ENCODE peak calls at places on chromosomes 11 and 22, in ten cellular contexts. E is GM10248, B is H9, A is foreskin fibroblast, X is Peyer's patch, T is fibroblast of pulmonary artery, G is WTC11, F is lower leg skin, W is MCF 10A, V is A549. K is an unnamed sample.

GRCh38 chr11:47538741-47539575 is 14.0 kb downstream of the CELF1 start:
- DNase-seq in X (no peak), V (no peak), A (no peak), G (no peak), T (peak), F (no peak), E (no peak), B (no peak), W (no peak), K (no peak)

GRCh38 chr11:67354314-67355022 is 1.1 kb upstream of the POLD4 start:
- DNase-seq in W (peak), E (peak), F (peak), X (no peak), A (peak), T (peak), G (no peak), B (peak), V (peak), K (peak)

GRCh38 chr22:24920029-24920428 is 26.5 kb downstream of the LHFPL7 start:
- DNase-seq in G (no peak), B (no peak), E (no peak), V (no peak), W (no peak), A (no peak), F (no peak), X (no peak), T (no peak), K (no peak)

GRCh38 chr11:64248578-64248977 is 1.8 kb upstream of the PPP1R14B start:
- DNase-seq in V (no peak), W (no peak), X (no peak), A (no peak), T (no peak), B (peak), F (no peak), E (no peak), G (peak), K (no peak)

GRCh38 chr11:58592760-58593472 is 14.1 kb downstream of the ZFP91 start:
- DNase-seq in W (peak), B (no peak), F (no peak), A (no peak), E (no peak), X (no peak), T (no peak), G (no peak), V (no peak), K (no peak)

GRCh38 chr11:35035894-35036408 is 103.0 kb upstream of the CD44 start:
- DNase-seq in B (no peak), T (peak), F (no peak), G (no peak), W (peak), V (no peak), A (peak), E (no peak), X (no peak), K (no peak)

GRCh38 chr22:30314918-30315317 is 11.8 kb downstream of the TBC1D10A start:
- DNase-seq in T (no peak), V (no peak), X (no peak), E (peak), W (no peak), A (no peak), G (no peak), F (no peak), B (no peak), K (peak)

GRCh38 chr22:36811094-36811797 is 5.6 kb downstream of the PVALB start:
- DNase-seq in G (no peak), F (no peak), V (no peak), W (no peak), X (no peak), A (no peak), E (no peak), T (no peak), B (no peak), K (no peak)

GRCh38 chr11:11636671-11637070 is 14.9 kb upstream of the GALNT18 start:
- DNase-seq in G (no peak), W (no peak), X (no peak), E (no peak), A (no peak), T (no peak), F (no peak), V (no peak), B (no peak), K (no peak)

GRCh38 chr11:102109896-102110760 is at the start of gene YAP1:
- DNase-seq in X (peak), E (peak), B (peak), F (peak), W (peak), V (peak), G (peak), A (peak), T (peak), K (peak)

GRCh38 chr11:115324569-115325432 is 179.4 kb downstream of the CADM1 start:
- DNase-seq in V (peak), X (no peak), G (peak), E (peak), B (peak), W (peak), F (no peak), T (peak), A (peak), K (peak)

GRCh38 chr11:111795333-111795985 is 29.3 kb upstream of the PPP2R1B start:
- DNase-seq in A (peak), G (no peak), W (no peak), E (no peak), T (no peak), F (no peak), X (no peak), V (no peak), B (no peak), K (no peak)

GRCh38 chr22:35883028-35883620 is 145.5 kb downstream of the RBFOX2 start:
- DNase-seq in G (no peak), W (peak), F (no peak), X (no peak), V (peak), B (no peak), A (peak), E (no peak), T (peak), K (no peak)

GRCh38 chr11:133896028-133896427 is 50.7 kb upstream of the SPATA19 start:
- DNase-seq in A (no peak), X (no peak), W (no peak), V (no peak), F (no peak), T (no peak), B (peak), G (no peak), E (no peak), K (no peak)

GRCh38 chr22:21022955-21023614 is 8.1 kb downstream of the P2RX6 start:
- DNase-seq in T (no peak), G (no peak), V (no peak), E (no peak), A (no peak), W (no peak), X (no peak), F (no peak), B (no peak), K (no peak)
- TF ChIP-seq CTCF in T (no peak), G (no peak), V (no peak), E (peak), A (no peak), W (peak), X (no peak), F (no peak), B (peak), K (no peak)

GRCh38 chr11:68870470-68870869 is 28.8 kb upstream of the CPT1A start:
- DNase-seq in E (no peak), V (no peak), G (no peak), F (no peak), W (no peak), T (no peak), A (no peak), B (no peak), X (no peak), K (no peak)
- TF ChIP-seq CTCF in E (no peak), V (no peak), G (no peak), F (no peak), W (no peak), T (peak), A (peak), B (no peak), X (no peak), K (no peak)

GRCh38 chr11:14644396-14645246 is 1.0 kb downstream of the PDE3B start:
- DNase-seq in B (peak), A (no peak), T (peak), X (peak), V (peak), G (peak), W (no peak), E (peak), F (no peak), K (peak)
- TF ChIP-seq CTCF in B (no peak), A (peak), T (no peak), X (no peak), V (no peak), G (no peak), W (no peak), E (no peak), F (no peak), K (no peak)

GRCh38 chr11:113163291-113164030 is 150.9 kb upstream of the TTC12 start:
- DNase-seq in F (no peak), X (no peak), G (no peak), A (no peak), E (no peak), T (peak), V (no peak), B (no peak), W (no peak), K (no peak)
- TF ChIP-seq CTCF in F (no peak), X (no peak), G (no peak), A (no peak), E (no peak), T (peak), V (no peak), B (peak), W (no peak), K (no peak)

GRCh38 chr11:44823006-44823405 is 96.2 kb downstream of the TSPAN18 start:
- DNase-seq in X (no peak), A (no peak), V (peak), B (peak), E (no peak), G (peak), F (no peak), W (no peak), T (no peak), K (no peak)
- TF ChIP-seq CTCF in X (no peak), A (peak), V (no peak), B (peak), E (peak), G (no peak), F (no peak), W (no peak), T (peak), K (no peak)

GRCh38 chr22:49827853-49828598 is at the start of gene BRD1:
- DNase-seq in V (peak), F (no peak), X (peak), W (peak), G (no peak), T (peak), E (peak), B (peak), A (peak), K (peak)

GRCh38 chr22:49838771-49839717 is 11.4 kb upstream of the BRD1 start:
- DNase-seq in F (no peak), W (no peak), X (peak), A (no peak), T (no peak), G (peak), V (no peak), E (peak), B (peak), K (peak)

GRCh38 chr22:49829044-49829719 is 1.5 kb upstream of the BRD1 start:
- DNase-seq in T (no peak), E (no peak), W (no peak), G (no peak), F (no peak), A (no peak), X (no peak), B (no peak), V (no peak), K (no peak)

GRCh38 chr22:49828599-49828965 is 909 bp upstream of the BRD1 start:
- DNase-seq in V (no peak), G (no peak), W (no peak), X (no peak), B (no peak), A (no peak), F (no peak), E (no peak), T (no peak), K (no peak)

GRCh38 chr22:49833340-49834007 is 5.8 kb upstream of the BRD1 start:
- DNase-seq in X (no peak), F (no peak), G (no peak), W (no peak), B (no peak), E (no peak), A (no peak), V (no peak), T (no peak), K (no peak)
- TF ChIP-seq CTCF in X (no peak), F (no peak), G (no peak), W (no peak), B (no peak), E (no peak), A (no peak), V (no peak), T (no peak), K (no peak)

GRCh38 chr11:27524155-27524554 is 17.6 kb upstream of the LIN7C start:
- DNase-seq in T (peak), E (no peak), G (peak), V (peak), B (peak), A (peak), F (no peak), X (no peak), W (peak), K (no peak)
- TF ChIP-seq CTCF in T (peak), E (no peak), G (no peak), V (no peak), B (peak), A (peak), F (no peak), X (no peak), W (no peak), K (no peak)

GRCh38 chr22:22879675-22880029 is 8.0 kb upstream of the IGLL5 start:
- DNase-seq in F (no peak), T (no peak), X (no peak), G (no peak), V (no peak), W (no peak), E (no peak), B (no peak), A (no peak), K (no peak)
- TF ChIP-seq CTCF in F (no peak), T (no peak), X (no peak), G (no peak), V (no peak), W (no peak), E (no peak), B (no peak), A (no peak), K (no peak)

DNA sequence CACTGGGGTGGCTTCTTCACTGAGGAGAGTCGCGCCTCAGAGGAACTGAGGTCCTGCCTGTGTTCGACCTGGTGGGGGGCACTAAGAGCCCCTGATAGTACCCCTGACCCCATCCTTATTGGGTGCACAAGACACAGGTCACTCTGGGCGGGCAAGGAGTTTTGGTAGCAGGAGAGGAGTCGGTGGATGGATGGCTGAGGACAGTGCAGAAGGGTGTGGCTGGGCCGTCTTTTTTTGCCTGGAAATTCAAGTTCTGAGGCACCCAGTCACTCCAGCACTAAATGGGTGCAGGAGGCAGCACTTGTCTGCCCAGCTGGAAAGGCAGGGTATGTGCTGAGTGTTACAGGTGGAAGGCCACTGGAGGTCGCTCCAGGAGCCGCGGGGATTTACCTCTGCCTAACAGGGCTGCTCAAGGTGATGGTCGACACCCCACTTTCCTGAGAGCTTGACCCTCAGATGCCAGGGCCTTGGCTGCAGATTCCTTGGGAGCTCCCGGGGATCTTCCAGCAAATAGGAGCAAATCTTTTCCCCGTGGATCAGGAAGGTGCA is 960 bp downstream of the TSSC4 start:
- DNase-seq in X (no peak), A (no peak), T (no peak), V (no peak), G (no peak), B (no peak), F (no peak), W (no peak), E (no peak), K (no peak)
- TF ChIP-seq CTCF in X (no peak), A (no peak), T (peak), V (no peak), G (no peak), B (peak), F (no peak), W (no peak), E (no peak), K (no peak)